ENCODE peak calls at places on chromosome 10, in four cellular contexts. One of them, this sample, is unnamed.

GRCh38 chr10:69449841-69450240 is 1.4 kb upstream of the TSPAN15 start:
- DNase-seq in fibroblast of the conjunctiva: peak
- DNase-seq in T-helper 9 cell: peak
- DNase-seq in non-pigmented ciliary epithelial cell: no peak
- DNase-seq in this sample: no peak

GRCh38 chr10:107618461-107619093 is 454.1 kb upstream of the SORCS1 start:
- DNase-seq in fibroblast of the conjunctiva: no peak
- DNase-seq in T-helper 9 cell: no peak
- DNase-seq in non-pigmented ciliary epithelial cell: no peak
- DNase-seq in this sample: no peak

GRCh38 chr10:80202934-80203834 is 2.2 kb downstream of the ANXA11 start:
- DNase-seq in fibroblast of the conjunctiva: peak
- DNase-seq in T-helper 9 cell: peak
- DNase-seq in non-pigmented ciliary epithelial cell: peak
- DNase-seq in this sample: peak

GRCh38 chr10:84863675-84864074 is 535.3 kb downstream of the CCSER2 start:
- DNase-seq in fibroblast of the conjunctiva: no peak
- DNase-seq in T-helper 9 cell: no peak
- DNase-seq in non-pigmented ciliary epithelial cell: no peak
- DNase-seq in this sample: no peak

GRCh38 chr10:69731184-69731583 is 70.5 kb upstream of the COL13A1 start:
- DNase-seq in fibroblast of the conjunctiva: no peak
- DNase-seq in T-helper 9 cell: no peak
- DNase-seq in non-pigmented ciliary epithelial cell: no peak
- DNase-seq in this sample: no peak

GRCh38 chr10:4086041-4086886 is 301.3 kb upstream of the KLF6 start:
- DNase-seq in fibroblast of the conjunctiva: no peak
- DNase-seq in T-helper 9 cell: no peak
- DNase-seq in non-pigmented ciliary epithelial cell: no peak
- DNase-seq in this sample: no peak

GRCh38 chr10:84665883-84666463 is 337.6 kb downstream of the CCSER2 start:
- DNase-seq in fibroblast of the conjunctiva: no peak
- DNase-seq in T-helper 9 cell: no peak
- DNase-seq in non-pigmented ciliary epithelial cell: no peak
- DNase-seq in this sample: no peak

GRCh38 chr10:92590623-92591549 is 2.0 kb upstream of the KIF11 start:
- DNase-seq in fibroblast of the conjunctiva: peak
- DNase-seq in T-helper 9 cell: no peak
- DNase-seq in non-pigmented ciliary epithelial cell: no peak
- DNase-seq in this sample: no peak

GRCh38 chr10:105068497-105068896 is 427.4 kb downstream of the SORCS3 start:
- DNase-seq in fibroblast of the conjunctiva: no peak
- DNase-seq in T-helper 9 cell: no peak
- DNase-seq in non-pigmented ciliary epithelial cell: no peak
- DNase-seq in this sample: peak

GRCh38 chr10:78756604-78757442 is 311.9 kb upstream of the ZMIZ1 start:
- DNase-seq in fibroblast of the conjunctiva: peak
- DNase-seq in T-helper 9 cell: no peak
- DNase-seq in non-pigmented ciliary epithelial cell: peak
- DNase-seq in this sample: peak

GRCh38 chr10:132627736-132628512 is 90.3 kb downstream of the INPP5A start:
- DNase-seq in fibroblast of the conjunctiva: no peak
- DNase-seq in T-helper 9 cell: no peak
- DNase-seq in non-pigmented ciliary epithelial cell: peak
- DNase-seq in this sample: no peak

GRCh38 chr10:74706966-74707365 is 119.4 kb upstream of the KAT6B start:
- DNase-seq in fibroblast of the conjunctiva: no peak
- DNase-seq in T-helper 9 cell: no peak
- DNase-seq in non-pigmented ciliary epithelial cell: no peak
- DNase-seq in this sample: peak